ENCODE peak calls at places on chromosomes 11 and 22, in six cellular contexts. One of them, this sample, is unnamed.

GRCh38 chr11:120020981-120021380 is 116.9 kb downstream of the TRIM29 start:
- DNase-seq in A549: no peak
- DNase-seq in endothelial cell of umbilical vein: no peak
- DNase-seq in GM12878: no peak
- DNase-seq in K562: no peak
- DNase-seq in HepG2: no peak
- DNase-seq in this sample: no peak

GRCh38 chr11:115153135-115153534 is 351.1 kb downstream of the CADM1 start:
- DNase-seq in A549: no peak
- DNase-seq in endothelial cell of umbilical vein: no peak
- DNase-seq in GM12878: no peak
- DNase-seq in K562: no peak
- DNase-seq in HepG2: no peak
- DNase-seq in this sample: peak

GRCh38 chr22:38861170-38861874 is 10.7 kb downstream of the CBX6 start:
- DNase-seq in A549: no peak
- DNase-seq in endothelial cell of umbilical vein: no peak
- DNase-seq in GM12878: no peak
- DNase-seq in K562: no peak
- DNase-seq in HepG2: no peak
- DNase-seq in this sample: no peak

GRCh38 chr22:45684169-45684568 is 12.5 kb downstream of the ATXN10 start:
- DNase-seq in A549: no peak
- DNase-seq in endothelial cell of umbilical vein: no peak
- DNase-seq in GM12878: no peak
- DNase-seq in K562: no peak
- DNase-seq in HepG2: no peak
- DNase-seq in this sample: peak

GRCh38 chr11:29300441-29300840 is 716.4 kb downstream of the KCNA4 start:
- DNase-seq in A549: no peak
- DNase-seq in endothelial cell of umbilical vein: peak
- DNase-seq in GM12878: no peak
- DNase-seq in K562: no peak
- DNase-seq in HepG2: no peak
- DNase-seq in this sample: no peak

GRCh38 chr11:2578006-2578933 is 121.5 kb downstream of the KCNQ1OT1 start:
- DNase-seq in A549: no peak
- DNase-seq in endothelial cell of umbilical vein: no peak
- DNase-seq in GM12878: no peak
- DNase-seq in K562: no peak
- DNase-seq in HepG2: no peak
- DNase-seq in this sample: no peak

GRCh38 chr22:27377501-27377900 is 424.1 kb downstream of the MN1 start:
- DNase-seq in A549: no peak
- DNase-seq in endothelial cell of umbilical vein: no peak
- DNase-seq in GM12878: no peak
- DNase-seq in K562: no peak
- DNase-seq in HepG2: no peak
- DNase-seq in this sample: no peak

GRCh38 chr11:57662893-57663292 is 5.0 kb upstream of the ZDHHC5 start:
- DNase-seq in A549: no peak
- DNase-seq in endothelial cell of umbilical vein: no peak
- DNase-seq in GM12878: no peak
- DNase-seq in K562: peak
- DNase-seq in HepG2: no peak
- DNase-seq in this sample: peak

GRCh38 chr11:117905524-117905923 is 23.7 kb downstream of the TMPRSS13 start:
- DNase-seq in A549: no peak
- DNase-seq in endothelial cell of umbilical vein: no peak
- DNase-seq in GM12878: no peak
- DNase-seq in K562: no peak
- DNase-seq in HepG2: no peak
- DNase-seq in this sample: no peak

GRCh38 chr11:19546325-19546724 is 166.3 kb upstream of the NAV2 start:
- DNase-seq in A549: no peak
- DNase-seq in endothelial cell of umbilical vein: no peak
- DNase-seq in GM12878: no peak
- DNase-seq in K562: no peak
- DNase-seq in HepG2: no peak
- DNase-seq in this sample: no peak

GRCh38 chr11:57460017-57460755 is at the start of gene RTN4RL2:
- DNase-seq in A549: peak
- DNase-seq in endothelial cell of umbilical vein: peak
- DNase-seq in GM12878: no peak
- DNase-seq in K562: peak
- DNase-seq in HepG2: peak
- DNase-seq in this sample: peak

GRCh38 chr11:102361100-102362021 is 14.3 kb downstream of the BIRC2 start:
- DNase-seq in A549: no peak
- DNase-seq in endothelial cell of umbilical vein: no peak
- DNase-seq in GM12878: peak
- DNase-seq in K562: no peak
- DNase-seq in HepG2: no peak
- DNase-seq in this sample: peak

GRCh38 chr11:1259561-1259960 is 36.7 kb downstream of the MUC5B start:
- DNase-seq in A549: no peak
- DNase-seq in endothelial cell of umbilical vein: no peak
- DNase-seq in GM12878: no peak
- DNase-seq in K562: no peak
- DNase-seq in HepG2: no peak
- DNase-seq in this sample: no peak

GRCh38 chr11:1259076-1259461 is 36.2 kb downstream of the MUC5B start:
- DNase-seq in A549: no peak
- DNase-seq in endothelial cell of umbilical vein: no peak
- DNase-seq in GM12878: no peak
- DNase-seq in K562: no peak
- DNase-seq in HepG2: no peak
- DNase-seq in this sample: no peak

GRCh38 chr11:1260620-1261019 is 37.8 kb downstream of the MUC5B start:
- DNase-seq in A549: no peak
- DNase-seq in endothelial cell of umbilical vein: no peak
- DNase-seq in GM12878: no peak
- DNase-seq in K562: no peak
- DNase-seq in HepG2: no peak
- DNase-seq in this sample: no peak

GRCh38 chr11:1261241-1262071 is 38.6 kb downstream of the MUC5B start:
- DNase-seq in A549: no peak
- DNase-seq in endothelial cell of umbilical vein: no peak
- DNase-seq in GM12878: no peak
- DNase-seq in K562: no peak
- DNase-seq in HepG2: no peak
- DNase-seq in this sample: no peak

GRCh38 chr11:1260023-1260501 is 37.2 kb downstream of the MUC5B start:
- DNase-seq in A549: peak
- DNase-seq in endothelial cell of umbilical vein: no peak
- DNase-seq in GM12878: no peak
- DNase-seq in K562: peak
- DNase-seq in HepG2: peak
- DNase-seq in this sample: peak
- TF ChIP-seq MYC in A549: no peak
- TF ChIP-seq MYC in endothelial cell of umbilical vein: no peak
- TF ChIP-seq MYC in GM12878: no peak
- TF ChIP-seq MYC in K562: no peak
- TF ChIP-seq MYC in HepG2: no peak
- TF ChIP-seq MYC in this sample: no peak

GRCh38 chr11:116719102-116719501 is 53.7 kb downstream of the BUD13 start:
- DNase-seq in A549: no peak
- DNase-seq in endothelial cell of umbilical vein: no peak
- DNase-seq in GM12878: no peak
- DNase-seq in K562: no peak
- DNase-seq in HepG2: no peak
- DNase-seq in this sample: no peak

GRCh38 chr11:116712428-116712827 is 60.4 kb downstream of the BUD13 start:
- DNase-seq in A549: no peak
- DNase-seq in endothelial cell of umbilical vein: no peak
- DNase-seq in GM12878: no peak
- DNase-seq in K562: no peak
- DNase-seq in HepG2: no peak
- DNase-seq in this sample: no peak

GRCh38 chr11:116714902-116715301 is 57.9 kb downstream of the BUD13 start:
- DNase-seq in A549: no peak
- DNase-seq in endothelial cell of umbilical vein: no peak
- DNase-seq in GM12878: no peak
- DNase-seq in K562: no peak
- DNase-seq in HepG2: no peak
- DNase-seq in this sample: no peak

GRCh38 chr11:116716617-116717016 is 56.2 kb downstream of the BUD13 start:
- DNase-seq in A549: no peak
- DNase-seq in endothelial cell of umbilical vein: no peak
- DNase-seq in GM12878: no peak
- DNase-seq in K562: no peak
- DNase-seq in HepG2: no peak
- DNase-seq in this sample: no peak

GRCh38 chr11:116715383-116715782 is 57.4 kb downstream of the BUD13 start:
- DNase-seq in A549: no peak
- DNase-seq in endothelial cell of umbilical vein: no peak
- DNase-seq in GM12878: no peak
- DNase-seq in K562: peak
- DNase-seq in HepG2: no peak
- DNase-seq in this sample: no peak
- TF ChIP-seq CTCF in A549: no peak
- TF ChIP-seq CTCF in endothelial cell of umbilical vein: no peak
- TF ChIP-seq CTCF in GM12878: no peak
- TF ChIP-seq CTCF in K562: peak
- TF ChIP-seq CTCF in HepG2: peak
- TF ChIP-seq CTCF in this sample: no peak

DNA sequence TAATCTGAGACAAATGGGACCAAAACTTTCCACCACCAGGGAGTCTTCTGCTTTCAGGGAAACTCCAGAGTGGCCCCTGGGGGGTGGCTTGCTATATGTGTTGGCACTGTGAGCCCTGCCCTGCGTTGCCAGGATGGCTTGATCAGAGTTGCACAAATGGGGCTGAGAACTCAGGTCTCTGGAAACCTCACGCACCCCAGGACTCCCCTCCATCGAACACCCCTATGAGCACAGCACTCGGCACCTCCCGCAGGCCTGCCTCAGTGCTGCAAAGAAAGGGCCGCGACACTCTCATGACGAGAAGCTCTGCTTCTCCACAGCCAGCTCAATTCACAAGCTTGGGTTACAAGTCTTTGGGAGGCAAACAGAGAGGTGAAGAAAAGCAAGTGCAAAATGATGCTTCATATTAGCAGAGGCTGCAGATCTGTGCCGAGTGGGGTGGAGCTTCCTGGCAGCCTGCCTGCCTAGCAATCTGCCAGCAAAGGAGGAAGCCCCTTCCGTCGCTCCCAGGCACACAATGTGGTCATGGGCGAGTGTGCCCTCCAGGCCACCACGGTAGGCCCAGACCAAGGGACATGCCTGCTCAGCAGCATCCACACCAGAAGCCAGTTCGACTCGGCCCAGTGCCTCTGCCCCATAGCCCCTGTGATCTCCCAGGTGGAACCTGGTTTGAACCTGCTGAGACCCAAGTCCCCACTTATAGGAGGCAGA is 55.7 kb downstream of the MYH9 start:
- DNase-seq in A549: peak
- DNase-seq in endothelial cell of umbilical vein: peak
- DNase-seq in GM12878: peak
- DNase-seq in K562: no peak
- DNase-seq in HepG2: no peak
- DNase-seq in this sample: peak
- TF ChIP-seq POLR2A in A549: no peak
- TF ChIP-seq POLR2A in endothelial cell of umbilical vein: no peak
- TF ChIP-seq POLR2A in GM12878: peak
- TF ChIP-seq POLR2A in K562: no peak
- TF ChIP-seq POLR2A in HepG2: no peak
- TF ChIP-seq POLR2A in this sample: no peak

GRCh38 chr11:132052904-132053303 is 682.5 kb downstream of the NTM start:
- DNase-seq in A549: no peak
- DNase-seq in endothelial cell of umbilical vein: no peak
- DNase-seq in GM12878: no peak
- DNase-seq in K562: no peak
- DNase-seq in HepG2: no peak
- DNase-seq in this sample: no peak

GRCh38 chr11:132054822-132055221 is 684.4 kb downstream of the NTM start:
- DNase-seq in A549: no peak
- DNase-seq in endothelial cell of umbilical vein: no peak
- DNase-seq in GM12878: no peak
- DNase-seq in K562: no peak
- DNase-seq in HepG2: no peak
- DNase-seq in this sample: no peak

GRCh38 chr11:132056689-132057088 is 686.3 kb downstream of the NTM start:
- DNase-seq in A549: no peak
- DNase-seq in endothelial cell of umbilical vein: no peak
- DNase-seq in GM12878: no peak
- DNase-seq in K562: no peak
- DNase-seq in HepG2: no peak
- DNase-seq in this sample: peak

GRCh38 chr11:132058211-132058772 is 687.9 kb downstream of the NTM start:
- DNase-seq in A549: no peak
- DNase-seq in endothelial cell of umbilical vein: no peak
- DNase-seq in GM12878: no peak
- DNase-seq in K562: no peak
- DNase-seq in HepG2: no peak
- DNase-seq in this sample: peak

DNA sequence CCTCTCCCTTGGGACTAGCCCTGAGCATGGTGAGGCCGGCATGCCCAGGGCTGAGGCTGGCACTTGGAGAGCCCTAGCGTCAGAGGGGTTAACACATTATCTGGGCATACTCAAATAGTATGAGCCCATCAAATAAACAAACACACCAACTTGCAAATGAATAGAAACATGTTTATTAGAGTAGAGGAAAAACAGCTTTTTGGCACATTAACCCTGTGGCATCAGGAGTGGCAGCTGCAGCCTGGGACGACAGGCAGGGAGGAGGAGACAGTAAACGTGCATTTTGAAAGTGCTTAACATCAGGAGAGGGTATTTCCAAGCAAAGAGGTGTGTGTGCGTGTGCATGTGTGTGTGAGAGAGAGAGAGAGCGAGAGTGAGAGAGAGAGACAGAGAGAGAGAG is 684.9 kb downstream of the NTM start:
- DNase-seq in A549: no peak
- DNase-seq in endothelial cell of umbilical vein: no peak
- DNase-seq in GM12878: no peak
- DNase-seq in K562: no peak
- DNase-seq in HepG2: no peak
- DNase-seq in this sample: no peak
- TF ChIP-seq MYC in A549: no peak
- TF ChIP-seq MYC in endothelial cell of umbilical vein: no peak
- TF ChIP-seq MYC in GM12878: no peak
- TF ChIP-seq MYC in K562: no peak
- TF ChIP-seq MYC in HepG2: no peak
- TF ChIP-seq MYC in this sample: no peak